ENCODE peak calls at places on chromosomes 13 and 19, in eight cellular contexts. M is AG04450; Y is GM12864; S is CD8-positive, alpha-beta T cell; Q is astrocyte of the cerebellum; J is cardiac muscle cell; A is fibroblast of lung; I is adrenal gland. D is an unnamed sample.

GRCh38 chr19:6220385-6221191 is 59.2 kb downstream of the MLLT1 start:
- DNase-seq in S (no peak), Q (no peak), A (peak), Y (no peak), J (no peak), I (peak), M (no peak), D (no peak)

GRCh38 chr13:74194856-74195255 is 60.7 kb upstream of the KLF12 start:
- DNase-seq in Q (no peak), A (no peak), S (no peak), I (no peak), J (no peak), Y (no peak), M (no peak), D (no peak)

GRCh38 chr19:50252111-50252886 is 48.9 kb downstream of the MYH14 start:
- DNase-seq in J (no peak), Y (no peak), M (no peak), S (no peak), A (peak), Q (no peak), I (peak), D (no peak)

GRCh38 chr13:93745884-93746283 is 519.3 kb downstream of the GPC6 start:
- DNase-seq in J (no peak), Q (no peak), I (no peak), A (peak), Y (no peak), M (no peak), S (no peak), D (no peak)

GRCh38 chr13:99686944-99687382 is 185.7 kb downstream of the TM9SF2 start:
- DNase-seq in S (no peak), Q (no peak), M (no peak), I (no peak), Y (no peak), J (no peak), A (no peak), D (no peak)

GRCh38 chr19:29800086-29800825 is 11.5 kb upstream of the CCNE1 start:
- DNase-seq in Y (no peak), Q (no peak), J (no peak), A (no peak), S (no peak), M (no peak), I (no peak), D (no peak)

GRCh38 chr13:50129923-50130685 is 114.9 kb downstream of the KCNRG start:
- DNase-seq in Q (no peak), A (peak), I (peak), S (peak), Y (no peak), M (no peak), J (peak), D (no peak)

GRCh38 chr19:38769635-38770211 is 3.6 kb downstream of the LGALS7 start:
- DNase-seq in S (peak), M (peak), Q (peak), I (peak), J (peak), A (peak), Y (peak), D (no peak)

GRCh38 chr19:7914598-7915045 is at the start of gene TGFBR3L:
- DNase-seq in S (no peak), Y (no peak), Q (no peak), M (no peak), J (no peak), I (no peak), A (no peak), D (no peak)

GRCh38 chr19:56622374-56622773 is 20.6 kb upstream of the SMIM17 start:
- DNase-seq in S (no peak), M (no peak), Y (no peak), J (no peak), Q (no peak), A (no peak), I (no peak), D (no peak)

GRCh38 chr19:35135389-35135909 is 590 bp upstream of the LGI4 start:
- DNase-seq in I (peak), J (peak), Q (peak), A (peak), S (peak), Y (no peak), M (no peak), D (no peak)

GRCh38 chr13:38769526-38769925 is 82.6 kb downstream of the FREM2 start:
- DNase-seq in S (no peak), J (no peak), M (no peak), I (no peak), A (no peak), Q (no peak), Y (no peak), D (no peak)

GRCh38 chr19:55283548-55284393 is at the start of gene BRSK1:
- DNase-seq in Y (no peak), I (peak), Q (no peak), A (peak), J (peak), S (peak), M (no peak), D (no peak)

GRCh38 chr13:26377038-26377437 is 123.1 kb downstream of the CDK8 start:
- DNase-seq in Q (no peak), A (no peak), J (peak), Y (no peak), S (peak), M (no peak), I (no peak), D (no peak)

GRCh38 chr19:10643166-10643967 is 10.8 kb upstream of the ILF3 start:
- DNase-seq in I (no peak), M (no peak), S (peak), J (no peak), A (no peak), Q (no peak), Y (no peak), D (no peak)

GRCh38 chr13:74056829-74057564 is 77.2 kb downstream of the KLF12 start:
- DNase-seq in A (no peak), I (no peak), J (no peak), S (no peak), M (no peak), Q (no peak), Y (no peak), D (no peak)

GRCh38 chr19:38402967-38403674 is at the start of gene FAM98C:
- DNase-seq in M (peak), Q (peak), I (peak), Y (peak), A (peak), S (peak), J (peak), D (peak)

GRCh38 chr19:17107546-17108452 is 32.2 kb downstream of the MYO9B start:
- DNase-seq in J (no peak), M (peak), Y (no peak), I (peak), Q (peak), A (peak), S (no peak), D (peak)

GRCh38 chr13:36142735-36143134 is 11.6 kb upstream of the DCLK1 start:
- DNase-seq in M (no peak), J (no peak), Y (no peak), A (no peak), I (no peak), Q (no peak), S (no peak), D (no peak)

GRCh38 chr19:41870401-41870873 is 6.6 kb upstream of the CD79A start:
- DNase-seq in A (peak), Y (no peak), Q (peak), J (no peak), S (no peak), M (no peak), I (no peak), D (no peak)

GRCh38 chr19:7356899-7357627 is 8.3 kb downstream of the ARHGEF18 start:
- DNase-seq in M (no peak), S (no peak), J (no peak), A (no peak), Y (no peak), Q (no peak), I (no peak), D (no peak)

GRCh38 chr13:98853791-98854191 is 101.3 kb upstream of the SLC15A1 start:
- DNase-seq in J (no peak), S (no peak), Y (peak), I (no peak), A (peak), M (no peak), Q (peak), D (no peak)

GRCh38 chr19:16514383-16515019 is 18.3 kb downstream of the C19orf44 start:
- DNase-seq in M (no peak), A (no peak), S (no peak), J (no peak), I (no peak), Y (no peak), Q (no peak), D (no peak)

GRCh38 chr19:33795370-33796163 is 1.1 kb upstream of the KCTD15 start:
- DNase-seq in Y (no peak), M (no peak), I (peak), J (peak), S (no peak), A (peak), Q (peak), D (no peak)

GRCh38 chr13:33493672-33494365 is 208.3 kb upstream of the STARD13 start:
- DNase-seq in A (no peak), S (no peak), Q (no peak), I (no peak), M (no peak), J (no peak), Y (no peak), D (no peak)

GRCh38 chr13:39263033-39263432 is 224.8 kb downstream of the NHLRC3 start:
- DNase-seq in J (peak), Q (peak), A (peak), M (no peak), Y (peak), I (peak), S (no peak), D (peak)

GRCh38 chr19:48506138-48506733 is 5.4 kb downstream of the LMTK3 start:
- DNase-seq in Y (no peak), A (peak), S (no peak), Q (no peak), J (no peak), M (no peak), I (peak), D (no peak)

GRCh38 chr19:12202250-12202649 is 39.4 kb downstream of the ZNF136 start:
- DNase-seq in S (peak), M (no peak), A (no peak), J (peak), Y (no peak), I (no peak), Q (no peak), D (no peak)

GRCh38 chr13:41488124-41488523 is 30.8 kb downstream of the RGCC start:
- DNase-seq in J (no peak), Y (no peak), S (no peak), Q (no peak), A (no peak), I (no peak), M (no peak), D (no peak)

GRCh38 chr19:13884726-13885591 is 8.0 kb downstream of the NANOS3 start:
- DNase-seq in J (no peak), I (no peak), M (no peak), S (no peak), Y (no peak), A (no peak), Q (no peak), D (no peak)

GRCh38 chr19:296476-297225 is 5.4 kb upstream of the PLPP2 start:
- DNase-seq in I (no peak), J (no peak), M (no peak), Y (no peak), A (no peak), S (no peak), Q (no peak), D (no peak)

GRCh38 chr13:79870766-79871165 is 389.8 kb downstream of the NDFIP2 start:
- DNase-seq in I (no peak), J (no peak), Y (no peak), S (no peak), M (no peak), A (no peak), Q (no peak), D (no peak)

GRCh38 chr19:17889609-17890214 is 18.0 kb downstream of the SLC5A5 start:
- DNase-seq in Q (peak), I (no peak), M (no peak), Y (no peak), J (peak), S (no peak), A (peak), D (no peak)

GRCh38 chr19:50387176-50387867 is 3.2 kb downstream of the POLD1 start:
- DNase-seq in Y (no peak), M (no peak), S (no peak), A (peak), I (no peak), Q (no peak), J (no peak), D (no peak)

GRCh38 chr19:39998511-39998910 is 1.7 kb downstream of the ZNF546 start:
- DNase-seq in Y (no peak), S (no peak), A (peak), I (no peak), Q (no peak), J (no peak), M (no peak), D (no peak)

GRCh38 chr19:4380254-4380727 is 20.1 kb downstream of the SH3GL1 start:
- DNase-seq in S (peak), M (no peak), Q (no peak), I (peak), Y (no peak), A (no peak), J (no peak), D (no peak)
- TF ChIP-seq CTCF in S (no peak), M (no peak), Q (no peak), I (no peak), Y (no peak), A (no peak), J (no peak), D (no peak)

GRCh38 chr19:1453525-1454371 is 3.8 kb downstream of the APC2 start:
- DNase-seq in I (no peak), Y (no peak), Q (no peak), A (no peak), S (no peak), M (no peak), J (peak), D (no peak)

GRCh38 chr19:1455336-1456120 is 5.6 kb downstream of the APC2 start:
- DNase-seq in Y (no peak), I (peak), M (no peak), Q (no peak), A (peak), S (peak), J (peak), D (no peak)

GRCh38 chr19:1456121-1456900 is 6.4 kb downstream of the APC2 start:
- DNase-seq in I (no peak), J (no peak), S (no peak), Q (no peak), A (no peak), Y (no peak), M (no peak), D (no peak)

GRCh38 chr19:1452802-1453524 is 3.0 kb downstream of the APC2 start:
- DNase-seq in Y (no peak), I (no peak), Q (no peak), M (no peak), J (no peak), S (no peak), A (no peak), D (no peak)

DNA sequence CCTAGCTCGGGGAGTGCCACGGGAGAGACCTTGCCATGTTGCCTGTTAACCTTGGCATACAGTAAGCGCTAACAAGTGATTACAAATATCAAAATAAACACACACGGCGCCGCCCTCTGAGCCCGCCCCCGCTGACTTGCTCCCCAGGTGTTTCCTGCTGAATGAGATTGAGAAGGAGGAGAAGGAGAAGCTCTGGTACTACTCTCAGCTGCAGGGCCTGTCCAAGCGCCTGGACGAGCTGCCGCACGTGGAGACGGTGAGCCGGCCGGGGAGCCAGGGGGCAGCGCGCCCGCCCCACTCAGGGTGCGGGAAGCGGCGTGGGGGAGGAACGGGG is 5.0 kb downstream of the APC2 start:
- DNase-seq in Q (no peak), Y (no peak), J (no peak), M (no peak), I (no peak), A (no peak), S (no peak), D (no peak)
- H3K4me3 ChIP-seq in Q (no peak), Y (no peak), J (no peak), M (no peak), I (no peak), A (no peak), S (no peak), D (no peak)

GRCh38 chr13:51579676-51580075 is 4.6 kb upstream of the WDFY2 start:
- DNase-seq in I (no peak), M (no peak), Q (no peak), Y (no peak), S (no peak), A (no peak), J (no peak), D (no peak)

GRCh38 chr13:51577690-51578089 is 6.6 kb upstream of the WDFY2 start:
- DNase-seq in J (no peak), S (no peak), M (no peak), A (no peak), I (no peak), Y (no peak), Q (no peak), D (no peak)

GRCh38 chr13:51581148-51581820 is 3.0 kb upstream of the WDFY2 start:
- DNase-seq in A (no peak), J (no peak), S (no peak), M (no peak), Q (no peak), Y (no peak), I (no peak), D (no peak)

DNA sequence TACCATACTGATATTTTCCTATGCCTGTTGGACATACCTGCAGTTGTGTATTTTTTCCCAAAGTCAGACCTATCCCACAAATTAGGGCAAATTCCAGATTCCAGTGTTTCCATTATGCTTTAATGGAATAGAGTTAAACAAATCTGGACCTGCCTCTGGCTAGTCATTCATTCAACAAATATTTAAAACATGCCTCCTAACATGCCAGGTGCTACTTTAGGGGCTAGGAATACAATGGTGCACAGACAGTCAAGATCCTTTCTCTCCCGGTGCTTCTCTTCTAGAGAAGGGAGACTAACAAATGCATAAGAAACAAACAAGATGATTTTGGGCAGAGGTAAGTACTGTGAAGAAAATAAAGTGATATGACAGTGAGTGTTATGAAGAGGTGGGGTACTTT is 7.5 kb upstream of the WDFY2 start:
- DNase-seq in M (no peak), J (no peak), S (no peak), A (no peak), I (no peak), Y (no peak), Q (no peak), D (no peak)
- TF ChIP-seq CTCF in M (no peak), J (no peak), S (no peak), A (no peak), I (no peak), Y (no peak), Q (no peak), D (no peak)

DNA sequence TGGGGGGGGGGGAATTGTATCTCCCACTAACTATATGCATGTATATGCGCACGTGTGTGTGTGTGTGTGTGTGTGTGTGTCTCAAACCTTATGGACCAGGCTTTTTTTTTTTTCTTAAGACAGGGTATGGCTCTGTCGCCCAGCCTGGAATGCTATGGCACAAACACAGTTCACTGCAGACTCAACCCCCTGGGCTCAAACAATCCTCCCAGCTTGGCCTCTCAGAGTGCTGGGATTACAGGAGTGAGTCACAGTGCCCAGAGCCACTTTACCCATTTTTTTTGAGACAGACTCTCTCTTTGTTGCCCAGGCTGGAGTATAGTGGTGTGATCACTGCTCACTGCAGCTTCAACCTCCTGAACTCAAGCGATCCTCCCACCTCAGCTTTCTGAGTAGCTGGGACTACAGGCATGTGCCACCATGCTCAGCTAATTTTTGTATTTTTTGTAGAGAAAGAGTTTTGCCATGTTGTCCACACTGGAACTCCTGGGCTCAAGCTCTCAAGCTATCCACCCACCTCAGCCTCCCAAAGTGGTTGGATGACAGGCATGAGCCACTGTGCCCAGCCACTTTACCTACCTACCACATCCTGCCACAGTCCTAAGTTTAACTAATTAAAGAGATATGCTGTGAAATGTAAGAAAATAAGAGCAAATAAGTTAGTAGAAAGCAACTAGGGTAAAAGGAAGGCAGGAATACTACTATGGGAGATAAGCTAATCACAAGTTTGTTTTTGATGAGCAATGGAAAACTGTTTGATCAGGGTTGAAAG is 2.4 kb downstream of the ZMYM5 start:
- DNase-seq in S (no peak), A (peak), Q (no peak), J (no peak), I (peak), Y (no peak), M (no peak), D (no peak)
- H3K4me3 ChIP-seq in S (no peak), A (peak), Q (peak), J (no peak), I (no peak), Y (peak), M (peak), D (peak)

D was measured in HFF-Myc.